ENCODE peak calls at places on chromosomes 2 and 18, in nine cellular contexts. R is sigmoid colon, S is gastrocnemius medialis, W is right lobe of liver, G is body of pancreas, O is Peyer's patch, C is A549, K is spleen, L is vagina. Y is an unnamed sample.

GRCh38 chr2:36780231-36780808 is 83.8 kb downstream of the VIT start:
- DNase-seq in R (no peak), S (no peak), W (no peak), G (no peak), O (no peak), C (peak), K (no peak), L (no peak), Y (peak)

GRCh38 chr2:64204716-64205115 is 60.5 kb upstream of the PELI1 start:
- DNase-seq in R (no peak), S (no peak), W (no peak), G (no peak), O (no peak), C (no peak), K (no peak), L (no peak), Y (no peak)

GRCh38 chr2:216553093-216553478 is 54.4 kb downstream of the RPL37A start:
- DNase-seq in R (no peak), S (no peak), W (no peak), G (no peak), O (no peak), C (no peak), K (no peak), L (no peak), Y (no peak)

GRCh38 chr2:98796775-98797544 is 66.0 kb upstream of the MGAT4A start:
- DNase-seq in R (no peak), S (no peak), W (no peak), G (no peak), O (no peak), C (no peak), K (no peak), L (peak), Y (no peak)

GRCh38 chr2:183148967-183149366 is 24.7 kb downstream of the NUP35 start:
- DNase-seq in R (no peak), S (no peak), W (no peak), G (no peak), O (no peak), C (no peak), K (no peak), L (no peak), Y (no peak)

GRCh38 chr18:6219116-6219717 is 195.5 kb downstream of the L3MBTL4 start:
- DNase-seq in R (no peak), S (no peak), W (no peak), G (no peak), O (no peak), C (peak), K (no peak), L (no peak), Y (no peak)

GRCh38 chr2:65017335-65017734 is 28.1 kb downstream of the SLC1A4 start:
- DNase-seq in R (peak), S (no peak), W (no peak), G (no peak), O (no peak), C (no peak), K (no peak), L (no peak), Y (no peak)

GRCh38 chr18:42782929-42783328 is 332.6 kb downstream of the RIT2 start:
- DNase-seq in R (no peak), S (no peak), W (no peak), G (no peak), O (no peak), C (no peak), K (no peak), L (no peak), Y (no peak)

GRCh38 chr2:189821953-189822748 is 37.9 kb downstream of the PMS1 start:
- DNase-seq in R (no peak), S (no peak), W (peak), G (no peak), O (no peak), C (peak), K (peak), L (no peak), Y (no peak)

GRCh38 chr18:54690198-54690597 is 99.2 kb downstream of the DYNAP start:
- DNase-seq in R (no peak), S (no peak), W (no peak), G (no peak), O (no peak), C (no peak), K (no peak), L (no peak), Y (no peak)

GRCh38 chr2:44997948-44998347 is 11.3 kb downstream of the SIX2 start:
- DNase-seq in R (no peak), S (no peak), W (no peak), G (no peak), O (no peak), C (peak), K (no peak), L (no peak), Y (peak)

GRCh38 chr2:1663621-1664020 is 80.7 kb downstream of the PXDN start:
- DNase-seq in R (peak), S (no peak), W (no peak), G (no peak), O (no peak), C (no peak), K (no peak), L (no peak), Y (no peak)

GRCh38 chr18:79211844-79212243 is 142.7 kb downstream of the ATP9B start:
- DNase-seq in R (no peak), S (no peak), W (no peak), G (no peak), O (no peak), C (no peak), K (no peak), L (no peak), Y (no peak)

GRCh38 chr2:69694894-69695849 is 46.8 kb upstream of the ANXA4 start:
- DNase-seq in R (no peak), S (no peak), W (no peak), G (no peak), O (no peak), C (peak), K (no peak), L (no peak), Y (no peak)

GRCh38 chr2:72824224-72824842 is 1.5 kb downstream of the EXOC6B start:
- DNase-seq in R (no peak), S (no peak), W (no peak), G (no peak), O (no peak), C (no peak), K (no peak), L (no peak), Y (no peak)

GRCh38 chr18:55589625-55590291 is 1.8 kb upstream of the TCF4 start:
- DNase-seq in R (peak), S (peak), W (peak), G (peak), O (peak), C (peak), K (peak), L (no peak), Y (peak)

GRCh38 chr2:63763336-63764056 is 78.2 kb upstream of the UGP2 start:
- DNase-seq in R (no peak), S (no peak), W (peak), G (peak), O (no peak), C (no peak), K (no peak), L (no peak), Y (no peak)

GRCh38 chr2:10990561-10991111 is 78.9 kb downstream of the KCNF1 start:
- DNase-seq in R (peak), S (no peak), W (no peak), G (no peak), O (no peak), C (no peak), K (peak), L (no peak), Y (no peak)

GRCh38 chr2:108552566-108552965 is 18.3 kb downstream of the LIMS1 start:
- DNase-seq in R (no peak), S (no peak), W (no peak), G (no peak), O (no peak), C (no peak), K (no peak), L (no peak), Y (no peak)

GRCh38 chr18:22684268-22684667 is 248.9 kb upstream of the RBBP8 start:
- DNase-seq in R (no peak), S (no peak), W (no peak), G (no peak), O (no peak), C (no peak), K (no peak), L (no peak), Y (no peak)

GRCh38 chr2:28153851-28154250 is 238.8 kb upstream of the FOSL2 start:
- DNase-seq in R (no peak), S (no peak), W (no peak), G (no peak), O (no peak), C (no peak), K (no peak), L (no peak), Y (no peak)

GRCh38 chr2:98912957-98913915 is 22.8 kb downstream of the CRACDL start:
- DNase-seq in R (peak), S (no peak), W (no peak), G (no peak), O (no peak), C (no peak), K (peak), L (peak), Y (no peak)

GRCh38 chr2:18598848-18599484 is 9.6 kb upstream of the NT5C1B start:
- DNase-seq in R (no peak), S (no peak), W (no peak), G (no peak), O (no peak), C (no peak), K (no peak), L (no peak), Y (no peak)

GRCh38 chr18:12922266-12922665 is 25.5 kb upstream of the SEH1L start:
- DNase-seq in R (no peak), S (no peak), W (no peak), G (no peak), O (no peak), C (no peak), K (no peak), L (no peak), Y (no peak)

GRCh38 chr2:6864938-6865345 is 765 bp downstream of the CMPK2 start:
- DNase-seq in R (peak), S (no peak), W (peak), G (no peak), O (peak), C (peak), K (peak), L (no peak), Y (no peak)

GRCh38 chr18:24018299-24018910 is 3.9 kb downstream of the TTC39C start:
- DNase-seq in R (no peak), S (no peak), W (no peak), G (no peak), O (no peak), C (no peak), K (no peak), L (no peak), Y (no peak)

GRCh38 chr2:217162533-217162932 is 302.7 kb upstream of the TNP1 start:
- DNase-seq in R (no peak), S (no peak), W (no peak), G (no peak), O (no peak), C (no peak), K (no peak), L (no peak), Y (no peak)

GRCh38 chr2:25424426-25425028 is 82.8 kb upstream of the DNMT3A start:
- DNase-seq in R (no peak), S (no peak), W (no peak), G (no peak), O (no peak), C (no peak), K (no peak), L (no peak), Y (no peak)

GRCh38 chr2:144834954-144835633 is 315.2 kb upstream of the ZEB2 start:
- DNase-seq in R (peak), S (no peak), W (no peak), G (no peak), O (no peak), C (peak), K (no peak), L (no peak), Y (no peak)

GRCh38 chr2:148876190-148876588 is 1.2 kb downstream of the KIF5C start:
- DNase-seq in R (no peak), S (no peak), W (no peak), G (no peak), O (no peak), C (no peak), K (peak), L (no peak), Y (no peak)

GRCh38 chr18:34929336-34929780 is 111.9 kb upstream of the MAPRE2 start:
- DNase-seq in R (no peak), S (no peak), W (no peak), G (no peak), O (no peak), C (peak), K (no peak), L (no peak), Y (no peak)

GRCh38 chr2:106278477-106278876 is 84.4 kb upstream of the UXS1 start:
- DNase-seq in R (no peak), S (no peak), W (no peak), G (no peak), O (no peak), C (no peak), K (no peak), L (no peak), Y (no peak)

GRCh38 chr18:62187543-62188378 is 706 bp downstream of the RELCH start:
- DNase-seq in R (no peak), S (peak), W (peak), G (peak), O (peak), C (peak), K (no peak), L (no peak), Y (peak)
- TF ChIP-seq CTCF in R (no peak), S (no peak), W (no peak), G (no peak), O (peak), C (no peak), K (no peak), L (no peak), Y (no peak)

GRCh38 chr2:3470166-3470651 is 49.1 kb downstream of the ADI1 start:
- DNase-seq in R (peak), S (peak), W (no peak), G (peak), O (no peak), C (no peak), K (peak), L (no peak), Y (no peak)

GRCh38 chr2:3468296-3468988 is 50.9 kb downstream of the ADI1 start:
- DNase-seq in R (no peak), S (no peak), W (no peak), G (no peak), O (no peak), C (no peak), K (peak), L (no peak), Y (no peak)

GRCh38 chr2:3467654-3468053 is 51.7 kb downstream of the ADI1 start:
- DNase-seq in R (no peak), S (no peak), W (no peak), G (no peak), O (no peak), C (no peak), K (peak), L (no peak), Y (no peak)

GRCh38 chr2:3470856-3471737 is 48.2 kb downstream of the ADI1 start:
- DNase-seq in R (no peak), S (peak), W (no peak), G (no peak), O (no peak), C (no peak), K (peak), L (no peak), Y (no peak)

GRCh38 chr2:3469486-3469885 is 49.8 kb downstream of the ADI1 start:
- DNase-seq in R (no peak), S (no peak), W (no peak), G (no peak), O (no peak), C (no peak), K (peak), L (no peak), Y (no peak)
- H3K4me3 ChIP-seq in R (no peak), S (no peak), W (no peak), G (no peak), O (no peak), C (no peak), K (no peak), L (no peak), Y (no peak)

GRCh38 chr2:187552959-187553681 is 1.1 kb downstream of the TFPI start:
- DNase-seq in R (no peak), S (no peak), W (no peak), G (no peak), O (no peak), C (peak), K (no peak), L (no peak), Y (no peak)
- TF ChIP-seq POLR2A in R (no peak), S (no peak), W (no peak), G (no peak), O (no peak), C (no peak), K (no peak), L (no peak), Y (no peak)

GRCh38 chr2:113197347-113198047 is 23.7 kb downstream of the PSD4 start:
- DNase-seq in R (no peak), S (no peak), W (peak), G (no peak), O (peak), C (no peak), K (peak), L (no peak), Y (no peak)

GRCh38 chr2:113200236-113200635 is 26.5 kb downstream of the PSD4 start:
- DNase-seq in R (no peak), S (no peak), W (peak), G (no peak), O (peak), C (peak), K (peak), L (no peak), Y (no peak)

GRCh38 chr2:113198048-113198789 is 24.4 kb downstream of the PSD4 start:
- DNase-seq in R (no peak), S (no peak), W (no peak), G (no peak), O (no peak), C (no peak), K (no peak), L (no peak), Y (no peak)

GRCh38 chr2:113200736-113201490 is 27.1 kb downstream of the PSD4 start:
- DNase-seq in R (no peak), S (no peak), W (peak), G (no peak), O (peak), C (peak), K (peak), L (no peak), Y (no peak)

DNA sequence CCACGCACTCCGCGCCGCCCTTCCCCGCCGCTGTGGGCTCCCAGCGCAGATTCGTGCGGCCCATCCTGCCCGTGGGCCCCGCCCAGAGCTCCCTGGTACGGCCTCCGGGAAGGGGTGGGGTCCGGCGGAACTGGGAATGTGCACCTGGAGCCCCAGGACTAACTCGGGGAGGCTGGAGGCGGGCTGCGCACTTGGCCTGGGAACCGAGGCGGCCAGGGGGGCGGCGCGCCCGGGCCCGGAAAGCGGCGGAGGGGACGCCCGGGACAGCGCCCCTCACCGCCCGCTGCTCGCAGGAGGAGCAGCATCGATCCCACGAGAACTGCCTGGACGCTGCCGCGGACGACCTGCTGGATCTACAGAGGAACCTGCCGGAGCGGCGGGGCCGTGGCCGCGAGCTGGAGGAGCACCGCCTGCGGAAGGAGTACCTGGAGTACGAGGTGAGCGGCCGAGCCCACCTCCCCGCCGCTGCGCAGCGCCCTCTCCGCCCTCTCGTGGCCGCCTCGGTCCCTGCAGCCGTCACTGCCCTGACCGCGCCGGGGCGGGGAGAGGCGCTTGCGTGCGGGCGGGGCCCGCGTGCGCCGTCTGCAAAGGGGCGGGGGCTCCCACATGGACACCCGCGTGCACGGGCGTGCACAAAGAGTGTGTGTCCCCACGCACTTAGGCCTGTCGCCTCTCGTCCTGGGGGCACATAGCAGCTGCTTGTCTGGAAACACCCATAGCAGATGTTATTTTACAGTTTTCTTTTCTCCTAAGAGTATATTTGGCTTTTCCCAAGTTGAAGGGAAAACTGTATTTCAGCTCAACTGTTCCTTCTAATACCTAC is 25.2 kb downstream of the PSD4 start:
- DNase-seq in R (peak), S (peak), W (peak), G (peak), O (peak), C (peak), K (peak), L (no peak), Y (peak)
- TF ChIP-seq CTCF in R (peak), S (peak), W (peak), G (peak), O (peak), C (peak), K (peak), L (peak), Y (peak)

GRCh38 chr2:223835701-223836532 is 1.5 kb downstream of the AP1S3 start:
- DNase-seq in R (no peak), S (no peak), W (no peak), G (peak), O (no peak), C (no peak), K (peak), L (no peak), Y (no peak)
- H3K4me3 ChIP-seq in R (no peak), S (no peak), W (no peak), G (no peak), O (peak), C (peak), K (no peak), L (no peak), Y (no peak)

GRCh38 chr2:174012347-174013309 is 47.5 kb upstream of the SP3 start:
- DNase-seq in R (peak), S (peak), W (peak), G (peak), O (peak), C (no peak), K (peak), L (no peak), Y (peak)
- TF ChIP-seq POLR2A in R (peak), S (peak), W (no peak), G (peak), O (no peak), C (no peak), K (no peak), L (no peak), Y (no peak)